ENCODE peak calls at places on chromosomes 12 and 14, in four cellular contexts. C is IMR-90, F is Panc1, P is esophagus squamous epithelium. B is an unnamed sample.

GRCh38 chr12:20950248-20950647 is 139.7 kb downstream of the SLCO1B3 start:
- DNase-seq in C (no peak), F (peak; percentile 7), P (no peak), B (no peak)

GRCh38 chr14:64113279-64113678 is 180.9 kb downstream of the ESR2 start:
- DNase-seq in C (no peak), F (no peak), P (no peak), B (no peak)

GRCh38 chr14:26598081-26598671 is 343 bp upstream of the NOVA1 start:
- DNase-seq in C (peak; percentile 82), F (no peak), P (no peak), B (peak; percentile 78)

GRCh38 chr14:22047105-22047504 is 373.5 kb upstream of the OR4E1 start:
- DNase-seq in C (no peak), F (no peak), P (no peak), B (no peak)

GRCh38 chr12:117343296-117343695 is 18.1 kb downstream of the NOS1 start:
- DNase-seq in C (no peak), F (no peak), P (no peak), B (no peak)

GRCh38 chr14:89870335-89870734 is 84.2 kb downstream of the EFCAB11 start:
- DNase-seq in C (peak; percentile 68), F (no peak), P (no peak), B (no peak)

GRCh38 chr14:39015964-39016577 is 87.0 kb downstream of the SEC23A start:
- DNase-seq in C (peak; percentile 13), F (no peak), P (no peak), B (no peak)

GRCh38 chr12:11228268-11228879 is 41.1 kb downstream of the PRB3 start:
- DNase-seq in C (peak; percentile 30), F (peak; percentile 39), P (no peak), B (no peak)

GRCh38 chr12:89597770-89598169 is 71.9 kb upstream of the POC1B start:
- DNase-seq in C (no peak), F (no peak), P (no peak), B (no peak)

GRCh38 chr14:92819011-92819410 is 24.9 kb downstream of the GOLGA5 start:
- DNase-seq in C (no peak), F (no peak), P (no peak), B (no peak)

GRCh38 chr14:87252103-87252502 is 740.9 kb downstream of the GALC start:
- DNase-seq in C (no peak), F (no peak), P (no peak), B (no peak)

GRCh38 chr14:97993508-97994019 is 1196.4 kb downstream of the VRK1 start:
- DNase-seq in C (no peak), F (no peak), P (no peak), B (no peak)
- H3K27ac ChIP-seq in C (no peak overlapping the region), F (no peak overlapping the region), P (no peak overlapping the region), B (no peak overlapping the region)

GRCh38 chr14:100190126-100190525 is 30.7 kb upstream of the DEGS2 start:
- DNase-seq in C (no peak), F (no peak), P (no peak), B (no peak)
- TF ChIP-seq CTCF in C (no peak), F (no peak), P (no peak), B (no peak)

GRCh38 chr12:132335179-132335756 is 5.9 kb upstream of the GALNT9 start:
- DNase-seq in C (no peak), F (no peak), P (no peak), B (no peak)

GRCh38 chr12:132337557-132337956 is 8.2 kb upstream of the GALNT9 start:
- DNase-seq in C (peak; percentile 2), F (no peak), P (no peak), B (no peak)

GRCh38 chr12:132338781-132339180 is 9.4 kb upstream of the GALNT9 start:
- DNase-seq in C (no peak), F (no peak), P (no peak), B (no peak)

GRCh38 chr12:132338311-132338710 is 8.9 kb upstream of the GALNT9 start:
- DNase-seq in C (no peak), F (no peak), P (no peak), B (no peak)

DNA sequence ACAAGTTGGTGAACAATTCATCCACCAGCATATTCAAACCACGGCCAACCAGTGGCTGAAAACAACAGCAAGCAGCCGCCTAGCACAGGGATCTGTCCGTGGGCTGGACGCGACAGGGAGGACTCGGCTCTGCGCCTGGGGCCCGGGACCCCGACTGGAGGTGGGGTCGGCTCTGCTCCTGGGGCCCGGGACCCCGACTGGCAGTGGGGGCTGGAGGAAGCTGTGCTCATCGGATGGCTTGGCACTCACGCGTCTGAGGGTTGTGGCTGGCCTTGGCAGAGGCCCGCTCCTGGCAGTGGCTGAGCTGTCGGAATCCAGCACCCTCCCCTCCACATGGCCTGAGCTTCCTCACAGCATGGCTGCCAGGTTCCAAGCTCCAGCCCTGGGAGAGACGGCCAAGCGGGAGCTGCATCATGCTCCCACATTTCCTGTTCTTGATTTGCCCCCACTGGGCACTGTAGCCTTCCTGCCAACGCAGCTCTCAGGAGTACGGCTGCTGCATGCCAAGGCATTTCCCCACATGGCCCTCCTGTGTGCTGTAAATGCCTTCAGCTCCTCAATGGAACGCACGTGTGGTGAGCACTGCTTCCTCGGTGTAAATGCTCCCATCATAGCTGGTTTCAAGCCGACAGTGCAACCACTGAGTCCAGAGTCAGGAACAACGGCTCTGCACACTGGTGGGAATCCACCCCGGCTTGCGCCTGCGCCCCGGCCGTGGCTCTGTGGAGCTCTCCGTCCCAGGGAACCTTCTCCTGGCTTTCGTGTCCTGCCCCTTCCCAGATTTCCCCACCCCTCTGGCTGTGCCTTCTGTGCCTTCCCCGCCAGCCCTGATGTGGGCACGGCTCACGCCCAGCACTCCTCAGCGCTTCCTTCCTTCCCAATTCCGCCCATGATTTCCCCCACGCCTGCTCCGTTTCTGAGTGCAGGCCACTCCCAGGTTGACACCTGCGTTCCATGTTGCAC is 7.3 kb upstream of the GALNT9 start:
- DNase-seq in C (no peak), F (no peak), P (no peak), B (no peak)
- H3K9me3 ChIP-seq in C (peaks cover 45% of the 10 kb centered on the region), F (no peaks in the 10 kb centered on the region), P (no peaks in the 10 kb centered on the region), B (no peaks in the 10 kb centered on the region)

DNA sequence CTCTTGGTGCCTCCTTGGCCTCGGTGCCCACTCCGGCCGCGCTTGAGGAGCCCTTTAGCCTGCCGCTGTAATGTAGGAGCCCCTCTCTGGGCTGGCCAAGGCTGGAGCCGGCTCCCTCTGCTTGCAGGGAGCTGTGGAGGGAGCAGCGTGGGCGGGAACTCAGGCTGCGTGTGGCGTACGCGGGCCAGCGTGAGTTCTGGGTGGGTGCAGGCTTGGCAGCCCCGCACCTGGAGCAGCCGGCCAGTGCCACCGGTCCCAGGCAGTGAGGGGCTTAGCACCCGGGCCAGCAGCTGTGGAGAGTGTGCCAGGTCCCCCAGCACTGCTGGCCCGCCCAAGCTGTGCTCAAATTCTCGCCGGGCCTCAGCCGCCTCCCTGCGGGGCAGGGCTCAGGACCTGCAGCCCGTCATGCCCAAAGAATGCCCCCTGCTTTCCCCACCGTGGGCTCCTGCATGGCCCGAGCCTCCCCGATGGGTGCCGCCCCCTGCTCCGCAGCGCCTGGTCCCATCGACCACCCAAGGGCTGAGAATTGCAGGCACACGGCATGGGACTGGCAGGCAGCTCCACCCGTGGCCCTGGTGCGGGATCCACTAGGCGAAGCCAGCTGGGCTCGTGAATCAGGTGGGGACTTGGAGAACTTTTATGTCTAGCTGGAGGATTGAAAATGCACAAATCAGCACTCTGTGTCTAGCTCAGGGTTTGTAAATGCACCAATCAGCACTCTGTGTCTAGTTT is 129.2 kb downstream of the PAWR start:
- DNase-seq in C (no peak), F (no peak), P (no peak), B (no peak)
- H3K27ac ChIP-seq in C (no peak overlapping the region), F (no peak overlapping the region), P (no peak overlapping the region), B (no peak overlapping the region)

GRCh38 chr12:126369487-126370463 is 1304.5 kb downstream of the AACS start:
- DNase-seq in C (no peak), F (no peak), P (no peak), B (no peak)
- TF ChIP-seq CTCF in C (no peak), F (no peak), P (no peak), B (no peak)

DNA sequence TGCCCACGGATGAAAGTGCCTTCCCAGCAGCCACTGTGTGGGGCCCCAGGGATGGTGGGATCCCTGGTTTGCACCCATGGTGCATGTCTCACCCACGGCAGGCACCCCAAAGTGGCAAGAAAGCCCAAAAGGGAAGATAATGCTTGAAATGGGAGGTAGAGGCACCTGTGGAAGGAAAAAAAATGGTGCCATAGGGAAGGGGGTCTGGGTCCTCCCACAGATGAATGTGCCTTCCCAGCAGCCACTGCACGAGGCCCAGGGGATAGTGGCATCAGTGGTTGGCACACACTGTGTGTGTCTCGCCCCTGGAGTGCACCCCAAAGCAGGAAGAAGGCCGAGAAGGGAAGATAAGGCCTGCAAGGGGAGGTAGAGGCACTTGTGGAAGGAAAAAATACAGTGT is 264.2 kb downstream of the ALG10 start:
- DNase-seq in C (no peak), F (no peak), P (no peak), B (peak; percentile 2)
- H3K9me3 ChIP-seq in C (peaks cover 45% of the 10 kb centered on the region), F (no peaks in the 10 kb centered on the region), P (no peaks in the 10 kb centered on the region), B (peaks cover 78% of the 10 kb centered on the region)

GRCh38 chr12:122847921-122848421 is 12.7 kb downstream of the HIP1R start:
- DNase-seq in C (no peak), F (no peak), P (no peak), B (no peak)

GRCh38 chr12:122847516-122847836 is 12.2 kb downstream of the HIP1R start:
- DNase-seq in C (no peak), F (no peak), P (no peak), B (no peak)

GRCh38 chr12:122849352-122850047 is 14.2 kb downstream of the HIP1R start:
- DNase-seq in C (no peak), F (no peak), P (no peak), B (peak; percentile 73)

GRCh38 chr12:122850048-122850445 is 14.8 kb downstream of the HIP1R start:
- DNase-seq in C (no peak), F (no peak), P (no peak), B (no peak)

GRCh38 chr12:122848471-122849351 is 13.5 kb downstream of the HIP1R start:
- DNase-seq in C (no peak), F (no peak), P (no peak), B (peak; percentile 11)
- H3K27ac ChIP-seq in C (no peak overlapping the region), F (no peak overlapping the region), P (no peak overlapping the region), B (peak overlapping the region; percentile 73)